ENCODE peak calls at places on chromosomes 16 and 17, in five cellular contexts. G is esophagus muscularis mucosa, D is sigmoid colon, E is upper lobe of left lung, F is suprapubic skin. O is an unnamed sample.

GRCh38 chr17:7703584-7704574 is 1.1 kb upstream of the EFNB3 start:
- DNase-seq in G (no peak), D (no peak), E (peak; percentile 30), F (peak; percentile 63), O (peak; percentile 29)

GRCh38 chr17:59798111-59798510 is 90.7 kb downstream of the VMP1 start:
- DNase-seq in G (no peak), D (no peak), E (no peak), F (no peak), O (no peak)

GRCh38 chr17:46863383-46864121 is 12.2 kb downstream of the WNT9B start:
- DNase-seq in G (no peak), D (no peak), E (no peak), F (no peak), O (no peak)

GRCh38 chr16:89795676-89796075 is 20.8 kb downstream of the FANCA start:
- DNase-seq in G (no peak), D (no peak), E (no peak), F (no peak), O (no peak)

GRCh38 chr17:15263206-15263579 is 1.9 kb downstream of the PMP22 start:
- DNase-seq in G (peak; percentile 97), D (peak; percentile 98), E (peak; percentile 69), F (peak; percentile 96), O (peak; percentile 54)

GRCh38 chr17:68291836-68292688 is 767 bp downstream of the ARSG start:
- DNase-seq in G (peak; percentile 96), D (peak; percentile 77), E (peak; percentile 87), F (peak; percentile 84), O (peak; percentile 76)

GRCh38 chr17:40304464-40304863 is 4.5 kb upstream of the RARA start:
- DNase-seq in G (no peak), D (peak; percentile 74), E (no peak), F (no peak), O (no peak)

GRCh38 chr16:90001761-90002503 is 17.3 kb downstream of the DBNDD1 start:
- DNase-seq in G (no peak), D (no peak), E (no peak), F (no peak), O (no peak)

GRCh38 chr17:57811633-57812280 is 38.1 kb downstream of the MRPS23 start:
- DNase-seq in G (peak; percentile 72), D (no peak), E (no peak), F (no peak), O (no peak)

GRCh38 chr17:19958023-19958422 is 19.6 kb downstream of the AKAP10 start:
- DNase-seq in G (no peak), D (no peak), E (no peak), F (no peak), O (no peak)

GRCh38 chr17:79463421-79464309 is 147.2 kb downstream of the RBFOX3 start:
- DNase-seq in G (no peak), D (no peak), E (no peak), F (no peak), O (no peak)

GRCh38 chr17:49667854-49668253 is 10.0 kb downstream of the SPOP start:
- DNase-seq in G (no peak), D (no peak), E (peak; percentile 72), F (no peak), O (no peak)

GRCh38 chr17:44587339-44587738 is 30.1 kb downstream of the FZD2 start:
- DNase-seq in G (no peak), D (no peak), E (peak; percentile 63), F (no peak), O (peak; percentile 51)
- TF ChIP-seq POLR2AphosphoS5 in G (no peak), D (no peak), E (peak; percentile 34), F (no peak), O (no peak)

DNA sequence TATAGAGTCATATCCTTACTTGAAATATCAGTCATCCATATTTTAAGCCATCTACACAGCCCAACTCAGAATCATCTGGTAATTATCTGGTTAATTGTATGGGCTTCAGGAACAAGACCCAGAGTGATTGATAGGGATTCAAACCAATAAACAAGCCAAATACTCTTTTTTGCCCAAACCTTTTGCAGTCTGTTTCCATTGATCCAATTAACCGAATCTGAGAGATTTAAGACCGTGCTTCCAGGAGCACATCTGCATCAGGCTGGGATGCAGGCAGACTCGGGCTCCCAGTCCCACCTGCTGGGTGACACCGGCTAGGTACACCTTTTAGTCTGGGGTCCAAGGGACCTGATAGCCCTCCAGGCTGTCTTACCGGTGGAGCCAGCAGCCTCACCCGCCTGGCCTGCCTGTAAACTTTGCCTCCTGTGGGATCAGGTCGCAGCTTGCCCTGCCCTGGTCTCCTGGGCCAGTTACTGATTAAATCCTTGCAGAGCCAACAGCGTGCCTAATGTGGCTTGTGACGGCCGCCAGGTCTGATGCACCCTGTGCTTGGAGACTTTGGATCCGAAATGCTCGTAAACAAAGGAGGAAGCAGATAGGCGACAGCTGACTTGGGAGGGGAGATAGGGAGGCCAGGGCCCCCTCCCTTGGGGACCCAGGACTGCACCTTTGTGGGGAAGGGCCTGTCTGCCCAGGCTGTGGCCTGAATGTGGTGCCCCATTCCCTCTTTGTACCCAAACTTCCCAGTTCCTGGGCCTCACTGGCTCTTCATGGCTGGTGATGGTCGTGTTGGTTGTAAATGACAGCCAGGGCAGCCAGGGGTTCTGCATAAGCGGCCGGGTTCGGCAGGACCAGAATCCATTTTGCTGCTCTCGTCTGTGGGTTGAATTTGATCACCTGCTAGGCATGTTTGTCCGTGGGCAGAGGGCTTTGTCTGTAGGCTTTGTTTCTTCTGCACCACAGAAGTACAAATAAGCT is 3.8 kb downstream of the CMIP start:
- DNase-seq in G (no peak), D (no peak), E (no peak), F (no peak), O (peak; percentile 73)
- TF ChIP-seq POLR2A in G (no peak), D (peak; percentile 73), E (no peak), F (no peak), O (no peak)

GRCh38 chr16:4288148-4288921 is 15.5 kb upstream of the TFAP4 start:
- DNase-seq in G (no peak), D (peak; percentile 89), E (peak; percentile 80), F (peak; percentile 86), O (peak; percentile 79)
- H3K27ac ChIP-seq in G (no peak overlapping the region), D (peak overlapping the region; percentile 15), E (no peak overlapping the region), F (no peak overlapping the region), O (no peak overlapping the region)

GRCh38 chr16:15741207-15741871 is 91.3 kb downstream of the NDE1 start:
- DNase-seq in G (no peak), D (no peak), E (no peak), F (no peak), O (no peak)
- TF ChIP-seq POLR2AphosphoS5 in G (peak; percentile 54), D (no peak), E (no peak), F (no peak), O (no peak)

GRCh38 chr16:27236635-27237228 is 31.8 kb downstream of the NSMCE1 start:
- DNase-seq in G (no peak), D (peak; percentile 19), E (no peak), F (peak; percentile 19), O (no peak)
- TF ChIP-seq POLR2A in G (no peak), D (no peak), E (no peak), F (no peak), O (no peak)

DNA sequence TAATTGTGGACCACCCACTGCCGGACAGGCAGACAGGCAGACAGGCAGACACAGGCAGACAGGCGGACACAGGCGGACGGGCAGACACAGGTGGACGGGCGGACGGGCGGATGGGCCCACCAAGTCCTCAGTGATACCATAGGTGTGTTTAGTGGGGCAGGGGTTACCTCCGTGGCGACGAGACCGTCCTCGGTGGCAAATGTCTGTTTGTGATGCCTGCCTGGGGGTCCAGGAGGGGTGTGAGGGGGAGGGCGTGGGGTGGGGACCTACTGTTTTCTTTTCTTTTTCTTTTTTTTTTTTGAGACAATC is 76.7 kb downstream of the RTN4RL1 start:
- DNase-seq in G (no peak), D (no peak), E (no peak), F (no peak), O (no peak)
- H3K27ac ChIP-seq in G (no peak overlapping the region), D (no peak overlapping the region), E (no peak overlapping the region), F (no peak overlapping the region), O (no peak overlapping the region)

DNA sequence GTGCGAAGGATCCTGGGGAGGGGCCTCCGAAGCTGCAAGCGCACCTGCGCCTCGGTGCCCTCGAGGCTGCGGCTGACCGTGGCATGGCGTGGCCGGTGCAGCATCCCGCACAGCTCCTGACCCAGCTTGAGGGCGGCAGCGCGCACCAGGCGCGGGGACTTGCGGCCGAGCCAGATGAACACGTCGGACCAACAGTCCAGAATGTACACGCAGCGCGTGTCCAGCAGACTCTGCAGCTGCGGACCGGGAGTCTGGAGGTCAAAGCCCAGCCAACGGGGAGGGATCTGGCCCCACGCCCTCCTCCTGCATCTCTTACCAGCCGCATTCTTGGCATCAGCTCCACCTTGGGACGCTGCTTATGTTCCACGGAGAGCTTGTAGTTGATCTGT is 10.9 kb downstream of the FLII start:
- DNase-seq in G (no peak), D (no peak), E (no peak), F (no peak), O (peak; percentile 62)
- TF ChIP-seq POLR2AphosphoS5 in G (peak; percentile 28), D (no peak), E (no peak), F (no peak), O (no peak)

GRCh38 chr17:72734611-72735010 is 357.9 kb downstream of the SLC39A11 start:
- DNase-seq in G (no peak), D (no peak), E (no peak), F (no peak), O (no peak)

GRCh38 chr17:72733619-72734282 is 358.7 kb downstream of the SLC39A11 start:
- DNase-seq in G (no peak), D (no peak), E (no peak), F (no peak), O (no peak)

GRCh38 chr17:72735602-72736001 is 356.9 kb downstream of the SLC39A11 start:
- DNase-seq in G (no peak), D (no peak), E (no peak), F (no peak), O (no peak)

GRCh38 chr17:72735089-72735488 is 357.4 kb downstream of the SLC39A11 start:
- DNase-seq in G (no peak), D (no peak), E (no peak), F (no peak), O (no peak)

GRCh38 chr17:72732893-72733618 is 359.4 kb downstream of the SLC39A11 start:
- DNase-seq in G (no peak), D (no peak), E (no peak), F (no peak), O (no peak)
- TF ChIP-seq POLR2A in G (no peak), D (no peak), E (no peak), F (no peak), O (no peak)

O was measured in stomach.